ENCODE peak calls at places on chromosomes 16 and 17, in nine cellular contexts. One of them, this sample, is unnamed.

GRCh38 chr17:69062860-69063621 is 2.3 kb upstream of the ABCA9 start:
- DNase-seq in left colon: no peak
- DNase-seq in CD8-positive, alpha-beta memory T cell: no peak
- DNase-seq in T-helper 1 cell: no peak
- DNase-seq in Kasumi-1: no peak
- DNase-seq in AG09319: no peak
- DNase-seq in activated naive CD8-positive, alpha-beta T cell treated with anti-CD3 and anti-CD28 coated beads, Interleukin-2, amount 50 U/mL, for 24 hours: no peak
- DNase-seq in WERI-Rb-1: no peak
- DNase-seq in foreskin fibroblast: no peak
- DNase-seq in this sample: no peak

GRCh38 chr16:82137819-82138177 is 32.2 kb downstream of the MPHOSPH6 start:
- DNase-seq in WERI-Rb-1: no peak
- DNase-seq in foreskin fibroblast: no peak
- DNase-seq in Kasumi-1: no peak
- DNase-seq in activated naive CD8-positive, alpha-beta T cell treated with anti-CD3 and anti-CD28 coated beads, Interleukin-2, amount 50 U/mL, for 24 hours: no peak
- DNase-seq in T-helper 1 cell: no peak
- DNase-seq in left colon: no peak
- DNase-seq in CD8-positive, alpha-beta memory T cell: no peak
- DNase-seq in AG09319: no peak
- DNase-seq in this sample: no peak

GRCh38 chr16:80583466-80583865 is 42.7 kb downstream of the DYNLRB2 start:
- DNase-seq in T-helper 1 cell: no peak
- DNase-seq in foreskin fibroblast: peak; percentile 84
- DNase-seq in Kasumi-1: no peak
- DNase-seq in CD8-positive, alpha-beta memory T cell: no peak
- DNase-seq in left colon: no peak
- DNase-seq in activated naive CD8-positive, alpha-beta T cell treated with anti-CD3 and anti-CD28 coated beads, Interleukin-2, amount 50 U/mL, for 24 hours: peak; percentile 61
- DNase-seq in AG09319: peak; percentile 25
- DNase-seq in WERI-Rb-1: no peak
- DNase-seq in this sample: no peak

GRCh38 chr17:33873218-33873617 is 381.9 kb upstream of the CCL2 start:
- DNase-seq in AG09319: no peak
- DNase-seq in activated naive CD8-positive, alpha-beta T cell treated with anti-CD3 and anti-CD28 coated beads, Interleukin-2, amount 50 U/mL, for 24 hours: no peak
- DNase-seq in WERI-Rb-1: no peak
- DNase-seq in left colon: no peak
- DNase-seq in T-helper 1 cell: no peak
- DNase-seq in CD8-positive, alpha-beta memory T cell: no peak
- DNase-seq in foreskin fibroblast: no peak
- DNase-seq in Kasumi-1: no peak
- DNase-seq in this sample: no peak

GRCh38 chr17:75850928-75851692 is 4.0 kb downstream of the WBP2 start:
- DNase-seq in left colon: no peak
- DNase-seq in foreskin fibroblast: no peak
- DNase-seq in T-helper 1 cell: no peak
- DNase-seq in WERI-Rb-1: no peak
- DNase-seq in CD8-positive, alpha-beta memory T cell: no peak
- DNase-seq in AG09319: no peak
- DNase-seq in Kasumi-1: no peak
- DNase-seq in activated naive CD8-positive, alpha-beta T cell treated with anti-CD3 and anti-CD28 coated beads, Interleukin-2, amount 50 U/mL, for 24 hours: no peak
- DNase-seq in this sample: no peak

GRCh38 chr17:5210853-5211252 is 19.2 kb upstream of the ZNF594 start:
- DNase-seq in foreskin fibroblast: no peak
- DNase-seq in T-helper 1 cell: no peak
- DNase-seq in WERI-Rb-1: no peak
- DNase-seq in left colon: no peak
- DNase-seq in activated naive CD8-positive, alpha-beta T cell treated with anti-CD3 and anti-CD28 coated beads, Interleukin-2, amount 50 U/mL, for 24 hours: no peak
- DNase-seq in Kasumi-1: no peak
- DNase-seq in AG09319: no peak
- DNase-seq in CD8-positive, alpha-beta memory T cell: no peak
- DNase-seq in this sample: no peak

GRCh38 chr16:679808-680624 is at the start of gene STUB1:
- DNase-seq in left colon: peak; percentile 85
- DNase-seq in AG09319: peak; percentile 65
- DNase-seq in WERI-Rb-1: peak; percentile 94
- DNase-seq in activated naive CD8-positive, alpha-beta T cell treated with anti-CD3 and anti-CD28 coated beads, Interleukin-2, amount 50 U/mL, for 24 hours: peak; percentile 90
- DNase-seq in foreskin fibroblast: peak; percentile 95
- DNase-seq in Kasumi-1: peak; percentile 56
- DNase-seq in T-helper 1 cell: peak; percentile 85
- DNase-seq in CD8-positive, alpha-beta memory T cell: peak; percentile 85
- DNase-seq in this sample: peak; percentile 96

GRCh38 chr16:11056989-11057645 is 112.8 kb downstream of the CLEC16A start:
- DNase-seq in foreskin fibroblast: no peak
- DNase-seq in left colon: no peak
- DNase-seq in CD8-positive, alpha-beta memory T cell: no peak
- DNase-seq in T-helper 1 cell: no peak
- DNase-seq in AG09319: no peak
- DNase-seq in Kasumi-1: no peak
- DNase-seq in WERI-Rb-1: no peak
- DNase-seq in activated naive CD8-positive, alpha-beta T cell treated with anti-CD3 and anti-CD28 coated beads, Interleukin-2, amount 50 U/mL, for 24 hours: no peak
- DNase-seq in this sample: no peak

GRCh38 chr17:33140413-33141099 is 148.9 kb downstream of the SPACA3 start:
- DNase-seq in foreskin fibroblast: no peak
- DNase-seq in WERI-Rb-1: no peak
- DNase-seq in activated naive CD8-positive, alpha-beta T cell treated with anti-CD3 and anti-CD28 coated beads, Interleukin-2, amount 50 U/mL, for 24 hours: no peak
- DNase-seq in AG09319: no peak
- DNase-seq in left colon: no peak
- DNase-seq in CD8-positive, alpha-beta memory T cell: no peak
- DNase-seq in T-helper 1 cell: no peak
- DNase-seq in Kasumi-1: no peak
- DNase-seq in this sample: no peak

GRCh38 chr17:17921192-17922082 is 50.8 kb downstream of the TOM1L2 start:
- DNase-seq in WERI-Rb-1: peak; percentile 67
- DNase-seq in AG09319: peak; percentile 69
- DNase-seq in activated naive CD8-positive, alpha-beta T cell treated with anti-CD3 and anti-CD28 coated beads, Interleukin-2, amount 50 U/mL, for 24 hours: no peak
- DNase-seq in Kasumi-1: no peak
- DNase-seq in left colon: no peak
- DNase-seq in CD8-positive, alpha-beta memory T cell: no peak
- DNase-seq in T-helper 1 cell: no peak
- DNase-seq in foreskin fibroblast: peak; percentile 95
- DNase-seq in this sample: peak; percentile 42

GRCh38 chr16:3465911-3466584 is 22.6 kb downstream of the NAA60 start:
- DNase-seq in left colon: no peak
- DNase-seq in CD8-positive, alpha-beta memory T cell: no peak
- DNase-seq in WERI-Rb-1: no peak
- DNase-seq in T-helper 1 cell: no peak
- DNase-seq in foreskin fibroblast: no peak
- DNase-seq in AG09319: no peak
- DNase-seq in Kasumi-1: no peak
- DNase-seq in activated naive CD8-positive, alpha-beta T cell treated with anti-CD3 and anti-CD28 coated beads, Interleukin-2, amount 50 U/mL, for 24 hours: no peak
- DNase-seq in this sample: no peak

GRCh38 chr17:64984181-64984580 is 64.9 kb upstream of the LRRC37A3 start:
- DNase-seq in CD8-positive, alpha-beta memory T cell: no peak
- DNase-seq in AG09319: no peak
- DNase-seq in activated naive CD8-positive, alpha-beta T cell treated with anti-CD3 and anti-CD28 coated beads, Interleukin-2, amount 50 U/mL, for 24 hours: no peak
- DNase-seq in left colon: no peak
- DNase-seq in WERI-Rb-1: peak; percentile 27
- DNase-seq in T-helper 1 cell: no peak
- DNase-seq in Kasumi-1: no peak
- DNase-seq in foreskin fibroblast: no peak
- DNase-seq in this sample: no peak